ENCODE peak calls at places on chromosomes 7 and 10, in eight cellular contexts. One of them, this sample, is unnamed. For H3K4me1, the result is how much of the 10 kb centered on the place peaks cover.

GRCh38 chr7:154504938-154505337 is 452.7 kb downstream of the DPP6 start:
- DNase-seq in body of pancreas: no peak
- DNase-seq in uterus: no peak
- DNase-seq in mucosa of descending colon: no peak
- DNase-seq in gastrocnemius medialis: no peak
- DNase-seq in CD4-positive, CD25-positive, alpha-beta regulatory T cell: no peak
- DNase-seq in GM23338: no peak
- DNase-seq in psoas muscle: no peak
- DNase-seq in this sample: no peak

GRCh38 chr10:59362184-59362966 is at the start of gene FAM13C:
- DNase-seq in CD4-positive, CD25-positive, alpha-beta regulatory T cell: no peak
- DNase-seq in uterus: peak
- DNase-seq in body of pancreas: peak
- DNase-seq in gastrocnemius medialis: peak
- DNase-seq in psoas muscle: peak
- DNase-seq in mucosa of descending colon: peak
- DNase-seq in GM23338: peak
- DNase-seq in this sample: peak

GRCh38 chr7:128879939-128880746 is 17.5 kb downstream of the ATP6V1F start:
- DNase-seq in uterus: peak
- DNase-seq in mucosa of descending colon: peak
- DNase-seq in gastrocnemius medialis: no peak
- DNase-seq in CD4-positive, CD25-positive, alpha-beta regulatory T cell: no peak
- DNase-seq in body of pancreas: peak
- DNase-seq in GM23338: peak
- DNase-seq in psoas muscle: peak
- DNase-seq in this sample: no peak

GRCh38 chr10:30784896-30785605 is 155.5 kb upstream of the LYZL2 start:
- DNase-seq in psoas muscle: peak
- DNase-seq in CD4-positive, CD25-positive, alpha-beta regulatory T cell: no peak
- DNase-seq in gastrocnemius medialis: peak
- DNase-seq in uterus: peak
- DNase-seq in body of pancreas: peak
- DNase-seq in mucosa of descending colon: peak
- DNase-seq in GM23338: peak
- DNase-seq in this sample: peak

GRCh38 chr10:12409171-12409570 is 59.8 kb downstream of the CAMK1D start:
- DNase-seq in body of pancreas: no peak
- DNase-seq in GM23338: no peak
- DNase-seq in psoas muscle: no peak
- DNase-seq in mucosa of descending colon: no peak
- DNase-seq in gastrocnemius medialis: no peak
- DNase-seq in uterus: no peak
- DNase-seq in CD4-positive, CD25-positive, alpha-beta regulatory T cell: no peak
- DNase-seq in this sample: no peak

GRCh38 chr10:6009159-6009558 is 31.8 kb upstream of the IL15RA start:
- DNase-seq in psoas muscle: no peak
- DNase-seq in GM23338: no peak
- DNase-seq in mucosa of descending colon: no peak
- DNase-seq in CD4-positive, CD25-positive, alpha-beta regulatory T cell: no peak
- DNase-seq in uterus: no peak
- DNase-seq in body of pancreas: no peak
- DNase-seq in gastrocnemius medialis: no peak
- DNase-seq in this sample: no peak

GRCh38 chr7:75066521-75066920 is 7.1 kb downstream of the RCC1L start:
- DNase-seq in mucosa of descending colon: no peak
- DNase-seq in gastrocnemius medialis: no peak
- DNase-seq in uterus: no peak
- DNase-seq in body of pancreas: no peak
- DNase-seq in GM23338: no peak
- DNase-seq in CD4-positive, CD25-positive, alpha-beta regulatory T cell: no peak
- DNase-seq in psoas muscle: peak
- DNase-seq in this sample: peak

GRCh38 chr7:128672927-128673517 is 930 bp downstream of the GARIN1A start:
- DNase-seq in gastrocnemius medialis: no peak
- DNase-seq in mucosa of descending colon: peak
- DNase-seq in CD4-positive, CD25-positive, alpha-beta regulatory T cell: no peak
- DNase-seq in body of pancreas: peak
- DNase-seq in uterus: no peak
- DNase-seq in psoas muscle: no peak
- DNase-seq in GM23338: peak
- DNase-seq in this sample: no peak

GRCh38 chr10:132497083-132497680 is 40.4 kb upstream of the INPP5A start:
- DNase-seq in gastrocnemius medialis: no peak
- DNase-seq in body of pancreas: no peak
- DNase-seq in CD4-positive, CD25-positive, alpha-beta regulatory T cell: no peak
- DNase-seq in psoas muscle: peak
- DNase-seq in mucosa of descending colon: no peak
- DNase-seq in uterus: peak
- DNase-seq in GM23338: no peak
- DNase-seq in this sample: peak

GRCh38 chr7:142919656-142920055 is 13.9 kb downstream of the TRPV5 start:
- DNase-seq in CD4-positive, CD25-positive, alpha-beta regulatory T cell: no peak
- DNase-seq in body of pancreas: no peak
- DNase-seq in psoas muscle: no peak
- DNase-seq in gastrocnemius medialis: no peak
- DNase-seq in GM23338: no peak
- DNase-seq in mucosa of descending colon: no peak
- DNase-seq in uterus: no peak
- DNase-seq in this sample: no peak

GRCh38 chr7:133389727-133390126 is 136.8 kb downstream of the EXOC4 start:
- DNase-seq in gastrocnemius medialis: no peak
- DNase-seq in GM23338: no peak
- DNase-seq in psoas muscle: no peak
- DNase-seq in uterus: no peak
- DNase-seq in body of pancreas: no peak
- DNase-seq in mucosa of descending colon: no peak
- DNase-seq in CD4-positive, CD25-positive, alpha-beta regulatory T cell: no peak
- DNase-seq in this sample: no peak

GRCh38 chr7:8261711-8262695 is at the start of gene ICA1:
- DNase-seq in CD4-positive, CD25-positive, alpha-beta regulatory T cell: no peak
- DNase-seq in gastrocnemius medialis: peak
- DNase-seq in uterus: peak
- DNase-seq in mucosa of descending colon: peak
- DNase-seq in psoas muscle: peak
- DNase-seq in GM23338: peak
- DNase-seq in body of pancreas: peak
- DNase-seq in this sample: peak

GRCh38 chr10:123491692-123492415 is 174.3 kb upstream of the GPR26 start:
- DNase-seq in uterus: no peak
- DNase-seq in gastrocnemius medialis: no peak
- DNase-seq in body of pancreas: no peak
- DNase-seq in psoas muscle: no peak
- DNase-seq in CD4-positive, CD25-positive, alpha-beta regulatory T cell: no peak
- DNase-seq in mucosa of descending colon: no peak
- DNase-seq in GM23338: peak
- DNase-seq in this sample: no peak

GRCh38 chr10:80161321-80162084 is 29.0 kb downstream of the PLAC9 start:
- DNase-seq in uterus: no peak
- DNase-seq in gastrocnemius medialis: no peak
- DNase-seq in GM23338: peak
- DNase-seq in body of pancreas: no peak
- DNase-seq in psoas muscle: no peak
- DNase-seq in mucosa of descending colon: no peak
- DNase-seq in CD4-positive, CD25-positive, alpha-beta regulatory T cell: no peak
- DNase-seq in this sample: no peak
- H3K4me1 ChIP-seq in uterus: under half
- H3K4me1 ChIP-seq in gastrocnemius medialis: half or more
- H3K4me1 ChIP-seq in GM23338: under half
- H3K4me1 ChIP-seq in body of pancreas: under half
- H3K4me1 ChIP-seq in psoas muscle: half or more
- H3K4me1 ChIP-seq in mucosa of descending colon: under half
- H3K4me1 ChIP-seq in CD4-positive, CD25-positive, alpha-beta regulatory T cell: under half
- H3K4me1 ChIP-seq in this sample: under half

GRCh38 chr10:88386204-88386877 is 196.8 kb downstream of the RNLS start:
- DNase-seq in psoas muscle: no peak
- DNase-seq in mucosa of descending colon: peak
- DNase-seq in body of pancreas: peak
- DNase-seq in GM23338: no peak
- DNase-seq in uterus: no peak
- DNase-seq in gastrocnemius medialis: no peak
- DNase-seq in CD4-positive, CD25-positive, alpha-beta regulatory T cell: no peak
- DNase-seq in this sample: no peak
- H3K4me1 ChIP-seq in psoas muscle: under half
- H3K4me1 ChIP-seq in mucosa of descending colon: under half
- H3K4me1 ChIP-seq in body of pancreas: half or more
- H3K4me1 ChIP-seq in GM23338: under half
- H3K4me1 ChIP-seq in uterus: under half
- H3K4me1 ChIP-seq in gastrocnemius medialis: under half
- H3K4me1 ChIP-seq in CD4-positive, CD25-positive, alpha-beta regulatory T cell: half or more
- H3K4me1 ChIP-seq in this sample: under half

GRCh38 chr7:48038815-48039496 is 3.6 kb downstream of the C7orf57 start:
- DNase-seq in gastrocnemius medialis: no peak
- DNase-seq in psoas muscle: no peak
- DNase-seq in uterus: no peak
- DNase-seq in GM23338: peak
- DNase-seq in CD4-positive, CD25-positive, alpha-beta regulatory T cell: no peak
- DNase-seq in mucosa of descending colon: no peak
- DNase-seq in body of pancreas: no peak
- DNase-seq in this sample: no peak
- H3K4me1 ChIP-seq in gastrocnemius medialis: under half
- H3K4me1 ChIP-seq in psoas muscle: under half
- H3K4me1 ChIP-seq in uterus: under half
- H3K4me1 ChIP-seq in GM23338: half or more
- H3K4me1 ChIP-seq in CD4-positive, CD25-positive, alpha-beta regulatory T cell: under half
- H3K4me1 ChIP-seq in mucosa of descending colon: under half
- H3K4me1 ChIP-seq in body of pancreas: under half
- H3K4me1 ChIP-seq in this sample: under half

GRCh38 chr7:44696728-44697127 is 51.9 kb upstream of the ZMIZ2 start:
- DNase-seq in gastrocnemius medialis: no peak
- DNase-seq in body of pancreas: no peak
- DNase-seq in uterus: no peak
- DNase-seq in GM23338: no peak
- DNase-seq in mucosa of descending colon: no peak
- DNase-seq in CD4-positive, CD25-positive, alpha-beta regulatory T cell: no peak
- DNase-seq in psoas muscle: no peak
- DNase-seq in this sample: peak
- H3K4me1 ChIP-seq in gastrocnemius medialis: under half
- H3K4me1 ChIP-seq in body of pancreas: under half
- H3K4me1 ChIP-seq in uterus: under half
- H3K4me1 ChIP-seq in GM23338: under half
- H3K4me1 ChIP-seq in mucosa of descending colon: under half
- H3K4me1 ChIP-seq in CD4-positive, CD25-positive, alpha-beta regulatory T cell: under half
- H3K4me1 ChIP-seq in psoas muscle: under half
- H3K4me1 ChIP-seq in this sample: under half

DNA sequence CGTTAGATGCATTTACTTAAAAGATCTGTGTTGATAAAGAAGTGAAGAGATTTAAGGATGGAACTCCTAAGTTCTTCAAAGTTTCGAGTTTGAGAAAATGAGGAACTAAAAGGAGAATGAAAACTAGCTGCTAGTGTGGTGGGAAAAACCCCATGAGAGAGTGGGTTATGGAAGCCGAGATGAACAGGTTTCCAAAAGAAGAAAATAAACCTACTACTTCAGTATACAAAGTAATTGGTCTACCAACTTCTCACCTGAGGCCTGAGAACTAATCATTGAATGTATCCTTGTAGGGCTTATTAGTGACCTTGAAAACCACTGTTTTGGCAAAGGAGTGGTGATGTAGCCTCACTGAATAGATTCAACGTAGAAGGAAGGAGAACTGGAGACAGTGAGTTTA is 51.0 kb downstream of the CH25H start:
- DNase-seq in CD4-positive, CD25-positive, alpha-beta regulatory T cell: no peak
- DNase-seq in body of pancreas: no peak
- DNase-seq in uterus: no peak
- DNase-seq in psoas muscle: no peak
- DNase-seq in gastrocnemius medialis: no peak
- DNase-seq in mucosa of descending colon: no peak
- DNase-seq in GM23338: no peak
- DNase-seq in this sample: no peak
- H3K4me1 ChIP-seq in CD4-positive, CD25-positive, alpha-beta regulatory T cell: under half
- H3K4me1 ChIP-seq in body of pancreas: under half
- H3K4me1 ChIP-seq in uterus: under half
- H3K4me1 ChIP-seq in psoas muscle: under half
- H3K4me1 ChIP-seq in gastrocnemius medialis: under half
- H3K4me1 ChIP-seq in mucosa of descending colon: under half
- H3K4me1 ChIP-seq in GM23338: under half
- H3K4me1 ChIP-seq in this sample: under half

This sample was measured in left lung.